ENCODE peak calls at places on chromosomes 1 and 21, in five cellular contexts. H is heart left ventricle, G is mammary epithelial cell, S is GM23248, I is neural progenitor cell. L is an unnamed sample.

GRCh38 chr1:41712081-41712480 is 206.6 kb downstream of the HIVEP3 start:
- DNase-seq in H (no peak), G (no peak), S (no peak), I (no peak), L (no peak)

GRCh38 chr1:248196965-248197364 is at the start of gene OR2M3:
- DNase-seq in H (no peak), G (no peak), S (no peak), I (no peak), L (no peak)

GRCh38 chr1:181493885-181494284 is 10.6 kb downstream of the CACNA1E start:
- DNase-seq in H (no peak), G (no peak), S (no peak), I (no peak), L (no peak)

GRCh38 chr1:41806472-41807155 is 112.1 kb downstream of the HIVEP3 start:
- DNase-seq in H (no peak), G (no peak), S (no peak), I (no peak), L (no peak)

GRCh38 chr1:217369271-217369981 is 261.5 kb downstream of the GPATCH2 start:
- DNase-seq in H (no peak), G (no peak), S (no peak), I (peak; percentile 32), L (no peak)

GRCh38 chr1:3477241-3478109 is 23.0 kb downstream of the ARHGEF16 start:
- DNase-seq in H (no peak), G (no peak), S (peak; percentile 33), I (no peak), L (no peak)

GRCh38 chr1:52264530-52265115 is 101.4 kb downstream of the CC2D1B start:
- DNase-seq in H (no peak), G (peak; percentile 6), S (peak; percentile 49), I (no peak), L (no peak)

GRCh38 chr1:236081546-236082227 is 16.8 kb upstream of the NID1 start:
- DNase-seq in H (no peak), G (peak; percentile 15), S (no peak), I (no peak), L (no peak)

GRCh38 chr1:177873238-177873637 is 96.6 kb downstream of the SEC16B start:
- DNase-seq in H (no peak), G (peak; percentile 90), S (peak; percentile 89), I (no peak), L (peak; percentile 13)

GRCh38 chr1:234603221-234604204 is 6.5 kb downstream of the IRF2BP2 start:
- DNase-seq in H (no peak), G (peak; percentile 40), S (peak; percentile 66), I (no peak), L (no peak)
- H3K4me3 ChIP-seq in H (peak overlapping the region; percentile 64), G (peak overlapping the region; percentile 54), S (peak overlapping the region; percentile 94), I (peak overlapping the region; percentile 62), L (no peak overlapping the region)

GRCh38 chr21:32350211-32350980 is 42.4 kb downstream of the URB1 start:
- DNase-seq in H (no peak), G (no peak), S (no peak), I (no peak), L (no peak)
- H3K36me3 ChIP-seq in H (peaks cover 100% of the 10 kb centered on the region), G (peaks cover 75% of the 10 kb centered on the region), S (peaks cover 54% of the 10 kb centered on the region), I (no peaks in the 10 kb centered on the region), L (peaks cover 96% of the 10 kb centered on the region)

GRCh38 chr1:8396912-8397406 is 79.0 kb downstream of the SLC45A1 start:
- DNase-seq in H (no peak), G (peak; percentile 98), S (peak; percentile 98), I (no peak), L (peak; percentile 12)

GRCh38 chr1:8395433-8395866 is 77.5 kb downstream of the SLC45A1 start:
- DNase-seq in H (no peak), G (no peak), S (no peak), I (no peak), L (no peak)

GRCh38 chr1:8394456-8395321 is 76.8 kb downstream of the SLC45A1 start:
- DNase-seq in H (no peak), G (peak; percentile 81), S (peak; percentile 88), I (no peak), L (no peak)

GRCh38 chr1:8397511-8397910 is 79.6 kb downstream of the SLC45A1 start:
- DNase-seq in H (no peak), G (no peak), S (peak; percentile 72), I (no peak), L (no peak)

GRCh38 chr1:8396083-8396911 is 78.4 kb downstream of the SLC45A1 start:
- DNase-seq in H (no peak), G (no peak), S (peak; percentile 73), I (peak; percentile 76), L (no peak)
- H3K4me3 ChIP-seq in H (no peak overlapping the region), G (no peak overlapping the region), S (peak overlapping the region; percentile 41), I (peak overlapping the region; percentile 21), L (no peak overlapping the region)

GRCh38 chr1:161106434-161106833 is 8.3 kb downstream of the KLHDC9 start:
- DNase-seq in H (no peak), G (no peak), S (no peak), I (no peak), L (no peak)
- H3K36me3 ChIP-seq in H (peaks cover 24% of the 10 kb centered on the region), G (peaks cover 2% of the 10 kb centered on the region), S (no peaks in the 10 kb centered on the region), I (no peaks in the 10 kb centered on the region), L (peaks cover 12% of the 10 kb centered on the region)

GRCh38 chr1:234851450-234852438 is 241.8 kb upstream of the IRF2BP2 start:
- DNase-seq in H (no peak), G (no peak), S (peak; percentile 39), I (no peak), L (no peak)
- H3K4me3 ChIP-seq in H (no peak overlapping the region), G (no peak overlapping the region), S (no peak overlapping the region), I (no peak overlapping the region), L (no peak overlapping the region)

DNA sequence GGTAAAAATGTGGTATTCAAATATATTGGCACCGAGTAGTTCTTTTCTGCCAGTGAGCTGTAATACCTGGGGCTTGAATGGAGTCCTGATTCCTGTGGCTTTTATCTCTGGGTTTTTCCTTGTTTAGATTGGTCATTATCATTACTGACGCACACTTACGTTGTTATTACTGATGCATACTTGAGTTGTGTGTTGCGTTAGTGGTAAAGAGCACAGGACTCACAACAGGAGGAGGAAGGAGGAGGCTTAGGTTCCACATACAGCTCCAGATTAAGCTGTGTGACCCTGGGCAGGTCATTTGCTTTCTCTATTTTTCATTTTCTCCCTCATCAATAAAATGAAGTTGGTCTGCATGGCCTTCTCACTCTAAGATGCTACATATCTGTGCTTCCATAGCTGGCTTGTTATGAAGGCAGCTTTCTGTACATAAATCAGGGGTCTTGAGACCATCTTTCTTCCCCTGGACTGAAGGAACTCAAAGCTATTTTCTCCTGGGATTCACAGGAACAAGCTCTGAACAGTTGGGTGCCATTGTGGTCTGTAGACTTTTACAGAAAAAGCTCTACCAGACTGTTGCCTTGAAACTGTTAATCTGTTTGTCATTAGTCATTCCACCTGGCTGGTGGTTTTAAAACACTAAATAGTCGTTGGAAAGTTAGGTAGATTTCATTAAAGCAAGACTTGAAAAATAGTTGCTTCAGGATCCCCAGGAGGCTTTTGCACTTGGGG is 5.6 kb downstream of the ARID1A start:
- DNase-seq in H (no peak), G (no peak), S (no peak), I (peak; percentile 48), L (no peak)
- H3K36me3 ChIP-seq in H (no peaks in the 10 kb centered on the region), G (no peaks in the 10 kb centered on the region), S (no peaks in the 10 kb centered on the region), I (no peaks in the 10 kb centered on the region), L (peaks cover 10% of the 10 kb centered on the region)